ENCODE peak calls at places on chromosomes 3 and 15, in five cellular contexts. One of them, this sample, is unnamed.
A peak's percentile ranks its signal among the peaks of the same experiment; 100 is the strongest.

GRCh38 chr15:61556037-61556648 is 327.0 kb upstream of the RORA start:
- DNase-seq in HepG2: peak; percentile 14
- DNase-seq in H1: no peak
- DNase-seq in NT2/D1: no peak
- DNase-seq in GM12878: no peak
- DNase-seq in this sample: no peak

GRCh38 chr3:119234610-119235009 is 6.1 kb downstream of the B4GALT4 start:
- DNase-seq in H1: no peak
- DNase-seq in GM12878: no peak
- DNase-seq in HepG2: no peak
- DNase-seq in NT2/D1: no peak
- DNase-seq in this sample: no peak

GRCh38 chr3:151085889-151086483 is 522 bp downstream of the MED12L start:
- DNase-seq in NT2/D1: no peak
- DNase-seq in H1: no peak
- DNase-seq in GM12878: no peak
- DNase-seq in HepG2: no peak
- DNase-seq in this sample: peak; percentile 53

GRCh38 chr3:189398656-189399055 is 226.9 kb downstream of the TPRG1 start:
- DNase-seq in NT2/D1: no peak
- DNase-seq in H1: no peak
- DNase-seq in GM12878: no peak
- DNase-seq in HepG2: no peak
- DNase-seq in this sample: no peak

GRCh38 chr3:48467473-48468267 is 21.1 kb downstream of the ATRIP start:
- DNase-seq in H1: no peak
- DNase-seq in HepG2: no peak
- DNase-seq in NT2/D1: no peak
- DNase-seq in GM12878: no peak
- DNase-seq in this sample: no peak

GRCh38 chr3:117997201-117998049 is 1037.2 kb downstream of the IGSF11 start:
- DNase-seq in H1: peak; percentile 87
- DNase-seq in HepG2: peak; percentile 56
- DNase-seq in NT2/D1: peak; percentile 84
- DNase-seq in GM12878: peak; percentile 3
- DNase-seq in this sample: peak; percentile 81

GRCh38 chr3:100537646-100538338 is 45.4 kb downstream of the TMEM45A start:
- DNase-seq in NT2/D1: no peak
- DNase-seq in HepG2: no peak
- DNase-seq in GM12878: no peak
- DNase-seq in H1: no peak
- DNase-seq in this sample: no peak

GRCh38 chr3:171873561-171873960 is 30.4 kb downstream of the TMEM212 start:
- DNase-seq in NT2/D1: no peak
- DNase-seq in H1: no peak
- DNase-seq in HepG2: no peak
- DNase-seq in GM12878: no peak
- DNase-seq in this sample: no peak

GRCh38 chr3:10437995-10438901 is 67.1 kb downstream of the ATP2B2 start:
- DNase-seq in HepG2: no peak
- DNase-seq in GM12878: no peak
- DNase-seq in H1: no peak
- DNase-seq in NT2/D1: no peak
- DNase-seq in this sample: peak; percentile 22

GRCh38 chr3:32577621-32578556 is 7.2 kb upstream of the DYNC1LI1 start:
- DNase-seq in H1: no peak
- DNase-seq in NT2/D1: no peak
- DNase-seq in GM12878: peak; percentile 66
- DNase-seq in HepG2: no peak
- DNase-seq in this sample: no peak

GRCh38 chr3:136547293-136547692 is 204.9 kb downstream of the STAG1 start:
- DNase-seq in GM12878: peak; percentile 9
- DNase-seq in HepG2: no peak
- DNase-seq in NT2/D1: no peak
- DNase-seq in H1: no peak
- DNase-seq in this sample: no peak

GRCh38 chr3:151871639-151872468 is 1.6 kb upstream of the SUCNR1 start:
- DNase-seq in GM12878: peak; percentile 60
- DNase-seq in HepG2: no peak
- DNase-seq in H1: no peak
- DNase-seq in NT2/D1: no peak
- DNase-seq in this sample: no peak

GRCh38 chr3:146746190-146746589 is 141.0 kb upstream of the PLSCR5 start:
- DNase-seq in HepG2: no peak
- DNase-seq in H1: no peak
- DNase-seq in GM12878: no peak
- DNase-seq in NT2/D1: no peak
- DNase-seq in this sample: no peak

GRCh38 chr15:31276596-31277298 is 49.9 kb upstream of the KLF13 start:
- DNase-seq in NT2/D1: no peak
- DNase-seq in H1: peak; percentile 28
- DNase-seq in HepG2: no peak
- DNase-seq in GM12878: no peak
- DNase-seq in this sample: no peak

GRCh38 chr15:92091155-92091734 is 237.7 kb downstream of the SLCO3A1 start:
- DNase-seq in HepG2: peak; percentile 28
- DNase-seq in NT2/D1: peak; percentile 85
- DNase-seq in H1: peak; percentile 94
- DNase-seq in GM12878: no peak
- DNase-seq in this sample: peak; percentile 66

GRCh38 chr3:145727416-145727930 is 433.5 kb downstream of the PLOD2 start:
- DNase-seq in GM12878: no peak
- DNase-seq in H1: no peak
- DNase-seq in NT2/D1: no peak
- DNase-seq in HepG2: no peak
- DNase-seq in this sample: no peak

GRCh38 chr3:140896997-140897396 is 44.6 kb upstream of the SLC25A36 start:
- DNase-seq in H1: no peak
- DNase-seq in GM12878: no peak
- DNase-seq in NT2/D1: no peak
- DNase-seq in HepG2: no peak
- DNase-seq in this sample: no peak

GRCh38 chr3:157531771-157532170 is 28.6 kb upstream of the VEPH1 start:
- DNase-seq in NT2/D1: no peak
- DNase-seq in H1: no peak
- DNase-seq in HepG2: no peak
- DNase-seq in GM12878: no peak
- DNase-seq in this sample: no peak

GRCh38 chr3:184677344-184678316 is 34.2 kb downstream of the MAGEF1 start:
- DNase-seq in GM12878: no peak
- DNase-seq in NT2/D1: no peak
- DNase-seq in HepG2: no peak
- DNase-seq in H1: no peak
- DNase-seq in this sample: no peak

GRCh38 chr3:72439321-72440183 is 408.7 kb downstream of the SHQ1 start:
- DNase-seq in HepG2: no peak
- DNase-seq in H1: no peak
- DNase-seq in NT2/D1: no peak
- DNase-seq in GM12878: no peak
- DNase-seq in this sample: no peak

GRCh38 chr3:108124337-108125150 is 33.7 kb upstream of the CD47 start:
- DNase-seq in NT2/D1: peak; percentile 15
- DNase-seq in HepG2: no peak
- DNase-seq in H1: no peak
- DNase-seq in GM12878: peak; percentile 96
- DNase-seq in this sample: no peak

GRCh38 chr3:10198761-10199688 is 34.3 kb downstream of the IRAK2 start:
- DNase-seq in GM12878: peak; percentile 80
- DNase-seq in NT2/D1: no peak
- DNase-seq in H1: no peak
- DNase-seq in HepG2: peak; percentile 12
- DNase-seq in this sample: no peak

GRCh38 chr3:127482216-127483004 is 108.1 kb downstream of the TPRA1 start:
- DNase-seq in H1: no peak
- DNase-seq in NT2/D1: no peak
- DNase-seq in GM12878: no peak
- DNase-seq in HepG2: no peak
- DNase-seq in this sample: no peak

GRCh38 chr3:10192953-10193691 is 28.4 kb downstream of the IRAK2 start:
- DNase-seq in HepG2: peak; percentile 28
- DNase-seq in NT2/D1: peak; percentile 30
- DNase-seq in H1: no peak
- DNase-seq in GM12878: peak; percentile 91
- DNase-seq in this sample: peak; percentile 36

GRCh38 chr3:159418571-159419526 is 569.8 kb upstream of the IL12A start:
- DNase-seq in H1: no peak
- DNase-seq in GM12878: no peak
- DNase-seq in HepG2: no peak
- DNase-seq in NT2/D1: no peak
- DNase-seq in this sample: no peak

GRCh38 chr15:67835349-67836133 is 4.3 kb downstream of the RNU6-1 start:
- DNase-seq in GM12878: no peak
- DNase-seq in NT2/D1: no peak
- DNase-seq in HepG2: no peak
- DNase-seq in H1: peak; percentile 79
- DNase-seq in this sample: no peak

GRCh38 chr3:46380471-46381215 is 9.9 kb downstream of the CCR5 start:
- DNase-seq in HepG2: no peak
- DNase-seq in NT2/D1: no peak
- DNase-seq in H1: no peak
- DNase-seq in GM12878: no peak
- DNase-seq in this sample: no peak
- TF ChIP-seq SUZ12 in HepG2: no peak
- TF ChIP-seq SUZ12 in NT2/D1: no peak
- TF ChIP-seq SUZ12 in H1: no peak
- TF ChIP-seq SUZ12 in GM12878: no peak
- TF ChIP-seq SUZ12 in this sample: no peak

GRCh38 chr15:51227967-51228783 is 110.2 kb downstream of the CYP19A1 start:
- DNase-seq in H1: no peak
- DNase-seq in NT2/D1: peak; percentile 32
- DNase-seq in GM12878: peak; percentile 76
- DNase-seq in HepG2: peak; percentile 24
- DNase-seq in this sample: no peak

GRCh38 chr15:51226813-51227212 is 111.6 kb downstream of the CYP19A1 start:
- DNase-seq in NT2/D1: no peak
- DNase-seq in GM12878: no peak
- DNase-seq in H1: no peak
- DNase-seq in HepG2: no peak
- DNase-seq in this sample: no peak

GRCh38 chr15:51232581-51232980 is 105.8 kb downstream of the CYP19A1 start:
- DNase-seq in NT2/D1: no peak
- DNase-seq in GM12878: no peak
- DNase-seq in H1: no peak
- DNase-seq in HepG2: no peak
- DNase-seq in this sample: no peak

GRCh38 chr15:51234181-51234927 is 104.0 kb downstream of the CYP19A1 start:
- DNase-seq in GM12878: no peak
- DNase-seq in H1: no peak
- DNase-seq in NT2/D1: no peak
- DNase-seq in HepG2: no peak
- DNase-seq in this sample: no peak

DNA sequence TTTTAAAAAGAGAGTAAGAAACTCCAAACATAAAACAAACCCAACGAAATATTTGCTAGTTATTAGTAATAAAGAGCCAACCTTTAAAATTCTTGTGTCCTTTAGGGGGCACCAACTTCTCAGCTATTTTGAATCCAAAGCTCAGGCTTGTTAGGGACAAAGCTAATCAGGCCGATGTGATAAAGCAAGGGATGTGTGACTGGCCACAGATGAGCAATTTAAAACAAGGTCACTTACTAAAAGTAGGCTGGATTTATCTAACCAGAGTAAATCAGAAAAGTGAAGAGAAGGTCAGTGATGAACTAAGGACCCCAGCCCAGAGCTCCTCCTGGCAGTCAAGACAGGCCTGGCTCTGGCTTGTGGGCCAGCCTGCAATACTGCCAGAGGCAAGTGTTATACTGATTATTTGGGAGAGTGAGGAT is 108.5 kb downstream of the CYP19A1 start:
- DNase-seq in H1: no peak
- DNase-seq in GM12878: no peak
- DNase-seq in HepG2: peak; percentile 8
- DNase-seq in NT2/D1: no peak
- DNase-seq in this sample: no peak
- TF ChIP-seq SUZ12 in H1: no peak
- TF ChIP-seq SUZ12 in GM12878: no peak
- TF ChIP-seq SUZ12 in HepG2: no peak
- TF ChIP-seq SUZ12 in NT2/D1: no peak
- TF ChIP-seq SUZ12 in this sample: no peak

GRCh38 chr15:80924278-80924677 is 65.3 kb downstream of the MESD start:
- DNase-seq in H1: no peak
- DNase-seq in HepG2: no peak
- DNase-seq in GM12878: no peak
- DNase-seq in NT2/D1: no peak
- DNase-seq in this sample: no peak

GRCh38 chr15:80929225-80929624 is 60.4 kb downstream of the MESD start:
- DNase-seq in NT2/D1: no peak
- DNase-seq in HepG2: no peak
- DNase-seq in GM12878: no peak
- DNase-seq in H1: no peak
- DNase-seq in this sample: no peak

GRCh38 chr15:80923668-80924067 is 66.0 kb downstream of the MESD start:
- DNase-seq in GM12878: no peak
- DNase-seq in NT2/D1: no peak
- DNase-seq in H1: no peak
- DNase-seq in HepG2: no peak
- DNase-seq in this sample: no peak

GRCh38 chr15:80926126-80926525 is 63.5 kb downstream of the MESD start:
- DNase-seq in NT2/D1: no peak
- DNase-seq in HepG2: no peak
- DNase-seq in GM12878: no peak
- DNase-seq in H1: no peak
- DNase-seq in this sample: no peak

DNA sequence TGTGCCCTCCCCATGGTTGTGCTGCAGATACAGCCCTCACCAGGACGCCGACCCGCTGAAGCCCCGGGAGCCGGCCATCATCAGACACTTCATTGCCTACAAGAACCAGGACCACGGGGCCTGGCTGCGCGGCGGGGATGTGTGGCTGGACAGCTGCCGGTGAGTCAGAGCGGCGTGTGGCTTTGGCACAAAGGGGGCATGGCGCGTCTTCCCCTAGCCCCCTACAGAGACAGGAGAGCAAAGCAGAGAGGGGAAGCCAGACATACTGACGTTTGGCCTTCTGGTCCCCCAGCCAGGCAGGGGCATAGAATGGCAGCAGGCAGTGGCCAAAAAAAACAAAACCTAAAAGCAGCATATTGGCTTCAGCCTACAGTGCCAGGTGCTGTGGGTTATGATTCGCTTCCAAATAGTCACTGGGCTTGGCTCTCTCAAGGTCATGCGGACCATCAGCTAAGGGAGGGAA is 64.0 kb downstream of the MESD start:
- DNase-seq in GM12878: no peak
- DNase-seq in NT2/D1: no peak
- DNase-seq in H1: no peak
- DNase-seq in HepG2: no peak
- DNase-seq in this sample: no peak
- TF ChIP-seq SUZ12 in GM12878: no peak
- TF ChIP-seq SUZ12 in NT2/D1: no peak
- TF ChIP-seq SUZ12 in H1: no peak
- TF ChIP-seq SUZ12 in HepG2: no peak
- TF ChIP-seq SUZ12 in this sample: no peak

DNA sequence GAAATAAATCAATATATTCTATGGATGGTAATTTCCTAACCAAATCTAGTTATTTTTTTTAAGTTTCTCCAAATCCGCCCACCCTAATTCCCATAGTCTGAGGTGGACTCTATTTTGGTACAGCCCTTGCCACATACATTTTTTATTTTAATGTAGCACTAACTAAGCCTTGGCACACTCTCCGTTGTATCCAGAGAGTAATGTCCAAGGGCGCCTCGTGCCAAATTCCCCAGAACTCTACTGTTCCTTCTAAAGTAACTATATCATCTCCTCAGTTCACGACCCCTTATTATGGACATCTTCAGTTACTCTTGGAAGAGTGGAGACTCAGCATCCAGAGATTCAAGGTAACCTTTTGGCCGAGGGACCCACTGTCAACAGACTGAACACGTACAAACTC is 1.3 kb downstream of the VGLL3 start:
- DNase-seq in HepG2: no peak
- DNase-seq in GM12878: no peak
- DNase-seq in NT2/D1: no peak
- DNase-seq in H1: no peak
- DNase-seq in this sample: no peak
- TF ChIP-seq SUZ12 in HepG2: no peak
- TF ChIP-seq SUZ12 in GM12878: no peak
- TF ChIP-seq SUZ12 in NT2/D1: no peak
- TF ChIP-seq SUZ12 in H1: no peak
- TF ChIP-seq SUZ12 in this sample: no peak

This sample was measured in HEK293T.